ENCODE peak calls at places on chromosomes 5 and 9, in five cellular contexts. F is stimulated activated CD4-positive, alpha-beta T cell treated with anti-CD3 and anti-CD28 coated beads, Interleukin-12 subunit alpha, Interleukin-12 subunit beta, amount 100 ng/mL, for 48 hours; Y is IMR-90; V is dorsolateral prefrontal cortex; X is A172. K is an unnamed sample.

GRCh38 chr5:127026166-127026565 is 4.2 kb downstream of the MARCHF3 start:
- DNase-seq in F (no peak), Y (no peak), V (no peak), X (no peak), K (no peak)

GRCh38 chr5:56145106-56145505 is 88.0 kb downstream of the ANKRD55 start:
- DNase-seq in F (no peak), Y (no peak), V (no peak), X (no peak), K (no peak)

GRCh38 chr5:96023518-96023917 is 61.9 kb upstream of the ELL2 start:
- DNase-seq in F (no peak), Y (peak), V (no peak), X (peak), K (peak)

GRCh38 chr9:15697459-15697858 is 144.6 kb downstream of the CCDC171 start:
- DNase-seq in F (no peak), Y (peak), V (no peak), X (peak), K (peak)

GRCh38 chr5:174693697-174694400 is 30.5 kb upstream of the MSX2 start:
- DNase-seq in F (no peak), Y (no peak), V (no peak), X (no peak), K (no peak)

GRCh38 chr9:74643303-74643933 is 146.3 kb downstream of the RORB start:
- DNase-seq in F (no peak), Y (no peak), V (no peak), X (no peak), K (no peak)

GRCh38 chr5:141919218-141920129 is 4.2 kb upstream of the DELE1 start:
- DNase-seq in F (no peak), Y (no peak), V (no peak), X (no peak), K (no peak)

GRCh38 chr5:122076023-122076422 is 2.0 kb downstream of the LOX start:
- DNase-seq in F (no peak), Y (no peak), V (no peak), X (no peak), K (peak)

GRCh38 chr9:33950371-33950770 is 98.3 kb downstream of the UBAP2 start:
- DNase-seq in F (no peak), Y (peak), V (no peak), X (no peak), K (peak)

GRCh38 chr5:5675511-5675910 is 253.0 kb downstream of the ICE1 start:
- DNase-seq in F (no peak), Y (no peak), V (no peak), X (no peak), K (no peak)

GRCh38 chr5:62124266-62124665 is 181.7 kb upstream of the KIF2A start:
- DNase-seq in F (no peak), Y (no peak), V (no peak), X (no peak), K (no peak)

GRCh38 chr5:109604758-109605157 is 85.0 kb upstream of the MAN2A1 start:
- DNase-seq in F (no peak), Y (no peak), V (no peak), X (no peak), K (no peak)

GRCh38 chr5:139052975-139053374 is 145.2 kb downstream of the SIL1 start:
- DNase-seq in F (no peak), Y (no peak), V (no peak), X (no peak), K (no peak)

GRCh38 chr5:172145870-172146747 is 41.9 kb downstream of the STK10 start:
- DNase-seq in F (no peak), Y (no peak), V (no peak), X (no peak), K (no peak)

GRCh38 chr5:165228184-165228583 is 1722.8 kb downstream of the MAT2B start:
- DNase-seq in F (no peak), Y (no peak), V (no peak), X (no peak), K (no peak)

GRCh38 chr9:77063645-77064285 is 44.3 kb downstream of the FOXB2 start:
- DNase-seq in F (no peak), Y (peak), V (no peak), X (peak), K (peak)

GRCh38 chr5:20601678-20602100 is 613.7 kb upstream of the CDH18 start:
- DNase-seq in F (no peak), Y (no peak), V (no peak), X (peak), K (peak)

GRCh38 chr5:133316346-133317343 is 264.8 kb downstream of the HSPA4 start:
- DNase-seq in F (no peak), Y (no peak), V (no peak), X (no peak), K (no peak)

GRCh38 chr9:21428235-21428634 is 12.0 kb upstream of the IFNA1 start:
- DNase-seq in F (no peak), Y (no peak), V (no peak), X (no peak), K (no peak)

GRCh38 chr9:135961811-135962695 is 880 bp upstream of the UBAC1 start:
- DNase-seq in F (no peak), Y (no peak), V (no peak), X (no peak), K (no peak)

GRCh38 chr9:98312365-98312764 is 56.9 kb upstream of the TBC1D2 start:
- DNase-seq in F (no peak), Y (no peak), V (no peak), X (no peak), K (no peak)

GRCh38 chr9:22117511-22118388 is 108.6 kb upstream of the CDKN2B start:
- DNase-seq in F (no peak), Y (peak), V (no peak), X (no peak), K (peak)

GRCh38 chr5:80985600-80986228 is 25.6 kb downstream of the RASGRF2 start:
- DNase-seq in F (no peak), Y (no peak), V (no peak), X (no peak), K (peak)

GRCh38 chr9:108673386-108673785 is 182.4 kb downstream of the ACTL7B start:
- DNase-seq in F (no peak), Y (no peak), V (no peak), X (no peak), K (peak)

GRCh38 chr9:116027951-116028350 is 125.6 kb upstream of the PAPPA start:
- DNase-seq in F (no peak), Y (peak), V (no peak), X (no peak), K (peak)

GRCh38 chr5:39422036-39422606 is 2.7 kb downstream of the DAB2 start:
- DNase-seq in F (no peak), Y (no peak), V (no peak), X (no peak), K (no peak)

GRCh38 chr9:102855646-102856045 is 139.5 kb upstream of the CYLC2 start:
- DNase-seq in F (no peak), Y (no peak), V (no peak), X (peak), K (peak)

K was measured in iris pigment epithelial cell.